ENCODE peak calls at places on chromosome 19, in four cellular contexts. O is left lung, N is AG04450, U is psoas muscle. H is an unnamed sample.
A peak's percentile ranks its signal among the peaks of the same experiment; 100 is the strongest.

GRCh38 chr19:4052993-4053422 is 13.7 kb downstream of the ZBTB7A start:
- DNase-seq in O (no peak), N (no peak), U (no peak), H (no peak)

GRCh38 chr19:45512881-45513483 is 5.7 kb downstream of the VASP start:
- DNase-seq in O (no peak), N (no peak), U (no peak), H (no peak)

GRCh38 chr19:43782689-43783231 is 2.0 kb upstream of the KCNN4 start:
- DNase-seq in O (no peak), N (no peak), U (no peak), H (no peak)

GRCh38 chr19:23822735-23823134 is 64.0 kb upstream of the ZNF681 start:
- DNase-seq in O (no peak), N (no peak), U (no peak), H (no peak)

GRCh38 chr19:674282-675151 is 1.7 kb upstream of the FSTL3 start:
- DNase-seq in O (no peak), N (no peak), U (peak; percentile 56), H (no peak)

GRCh38 chr19:49475995-49476880 is 2.2 kb downstream of the FLT3LG start:
- DNase-seq in O (no peak), N (no peak), U (peak; percentile 73), H (no peak)

GRCh38 chr19:19111138-19111835 is 27.0 kb downstream of the TMEM161A start:
- DNase-seq in O (no peak), N (no peak), U (no peak), H (no peak)

GRCh38 chr19:8336665-8337064 is 6.4 kb downstream of the KANK3 start:
- DNase-seq in O (no peak), N (no peak), U (peak; percentile 9), H (no peak)

GRCh38 chr19:18438331-18439024 is 545 bp upstream of the ISYNA1 start:
- DNase-seq in O (no peak), N (no peak), U (peak; percentile 67), H (no peak)

GRCh38 chr19:2867025-2867991 is at the start of gene ZNF556:
- DNase-seq in O (no peak), N (no peak), U (peak; percentile 77), H (no peak)

GRCh38 chr19:11554160-11554559 is 4.9 kb downstream of the ELOF1 start:
- DNase-seq in O (no peak), N (no peak), U (no peak), H (no peak)

GRCh38 chr19:39264306-39265290 is 3.6 kb upstream of the IFNL2 start:
- DNase-seq in O (peak; percentile 80), N (no peak), U (no peak), H (no peak)

GRCh38 chr19:1627194-1627593 is 21.9 kb upstream of the UQCR11 start:
- DNase-seq in O (no peak), N (no peak), U (peak; percentile 43), H (no peak)

GRCh38 chr19:2540646-2541454 is 64.9 kb downstream of the GADD45B start:
- DNase-seq in O (peak; percentile 94), N (peak; percentile 95), U (peak; percentile 95), H (peak; percentile 92)

GRCh38 chr19:21581646-21582045 is 76.2 kb downstream of the ZNF429 start:
- DNase-seq in O (no peak), N (no peak), U (no peak), H (no peak)

DNA sequence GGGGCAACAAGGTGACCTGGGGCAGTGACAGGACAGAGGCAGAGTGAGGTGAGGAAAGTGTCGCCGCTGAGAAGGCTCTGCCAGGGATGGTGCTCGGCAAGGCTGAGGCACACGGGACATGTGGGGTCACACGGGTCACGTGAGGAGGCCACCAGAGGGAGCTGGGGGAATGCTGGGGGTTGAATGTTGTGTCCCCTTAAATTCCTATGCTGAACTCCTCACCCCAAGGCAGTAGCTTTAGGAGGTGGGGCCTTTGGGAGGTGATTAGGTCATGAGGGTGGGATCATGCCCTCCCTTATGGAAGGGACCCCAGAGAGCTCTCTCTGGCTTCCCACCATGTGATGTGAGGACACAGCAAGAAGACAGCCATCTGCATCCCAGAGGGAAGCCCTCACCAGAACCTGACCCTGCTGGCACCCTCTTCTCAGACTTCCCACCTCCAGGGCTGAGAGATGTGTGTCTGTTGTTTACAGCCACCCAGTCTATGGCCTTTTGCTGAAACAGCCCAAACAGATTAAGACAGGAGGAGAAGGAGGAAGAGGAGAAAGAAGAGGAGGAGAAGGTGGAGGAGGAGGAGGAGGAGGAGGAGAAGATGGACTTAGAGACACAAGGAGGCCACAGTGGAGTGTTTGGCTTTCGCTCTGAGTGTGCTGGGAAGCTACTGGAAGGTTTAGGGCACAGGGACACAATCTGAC is 35.4 kb downstream of the RFX2 start:
- DNase-seq in O (no peak), N (no peak), U (no peak), H (no peak)
- H3K4me3 ChIP-seq in O (no peak overlapping the region), N (no peak overlapping the region), U (no peak overlapping the region), H (no peak overlapping the region)

DNA sequence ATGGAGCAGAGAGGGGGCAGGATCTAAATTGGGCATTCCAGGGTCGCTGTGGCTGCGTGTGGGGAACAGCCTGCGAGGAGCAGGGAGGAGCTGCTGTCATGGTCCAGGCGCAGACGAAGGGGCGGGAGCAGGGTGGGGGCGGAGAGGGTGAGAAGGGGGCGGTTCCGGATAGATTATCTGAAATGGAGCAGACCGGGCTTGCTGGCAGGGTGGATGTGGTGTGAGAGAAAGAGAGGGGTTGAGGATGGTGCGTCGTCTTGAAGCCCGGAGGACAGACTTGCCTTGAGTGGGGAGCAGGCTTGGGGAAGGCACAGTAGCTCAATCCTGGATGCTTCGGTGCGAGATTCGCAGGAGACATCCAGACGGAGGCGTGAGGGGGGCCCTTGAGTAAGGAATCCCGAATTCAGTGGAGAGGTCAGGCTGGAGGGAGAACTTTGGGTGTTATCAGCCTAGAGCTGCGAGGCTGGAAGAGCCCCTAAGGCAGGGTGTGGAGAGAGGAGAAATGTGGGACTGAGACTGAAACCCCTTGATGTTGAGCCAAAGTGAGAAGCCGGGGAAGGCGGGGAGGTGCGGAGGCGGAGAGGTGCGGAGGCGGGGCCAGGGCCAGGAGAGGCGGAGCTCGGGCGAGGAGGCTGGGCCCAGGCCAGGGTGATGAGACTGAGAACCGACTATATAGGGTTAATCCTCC is 40.7 kb downstream of the DPF1 start:
- DNase-seq in O (no peak), N (no peak), U (peak; percentile 67), H (no peak)
- H3K4me3 ChIP-seq in O (no peak overlapping the region), N (peak overlapping the region; percentile 47), U (peak overlapping the region; percentile 30), H (no peak overlapping the region)

GRCh38 chr19:13207237-13208130 is 57.3 kb downstream of the IER2 start:
- DNase-seq in O (peak; percentile 87), N (no peak), U (peak; percentile 69), H (no peak)
- H3K4me3 ChIP-seq in O (peak overlapping the region; percentile 42), N (peak overlapping the region; percentile 25), U (peak overlapping the region; percentile 62), H (peak overlapping the region; percentile 11)

GRCh38 chr19:55068803-55069136 is 5.8 kb upstream of the RDH13 start:
- DNase-seq in O (no peak), N (no peak), U (no peak), H (no peak)
- H3K4me3 ChIP-seq in O (peak overlapping the region; percentile 32), N (no peak overlapping the region), U (no peak overlapping the region), H (peak overlapping the region; percentile 25)